ENCODE peak calls at places on chromosomes 12 and 14, in four cellular contexts. S is lower leg skin, K is astrocyte of the spinal cord, X is tibial nerve. Y is an unnamed sample.
A peak's percentile ranks its signal among the peaks of the same experiment; 100 is the strongest.

GRCh38 chr14:48553443-48553842 is 878.0 kb upstream of the MDGA2 start:
- DNase-seq in S (no peak), K (no peak), X (no peak), Y (no peak)

GRCh38 chr12:120737557-120738251 is 12.1 kb downstream of the ACADS start:
- DNase-seq in S (no peak), K (no peak), X (no peak), Y (peak; percentile 15)

GRCh38 chr12:29044799-29045198 is 104.3 kb upstream of the FAR2 start:
- DNase-seq in S (no peak), K (no peak), X (no peak), Y (no peak)

GRCh38 chr14:53108292-53108937 is 44.7 kb downstream of the DDHD1 start:
- DNase-seq in S (no peak), K (no peak), X (no peak), Y (no peak)

GRCh38 chr12:45343269-45344051 is 127.6 kb downstream of the ANO6 start:
- DNase-seq in S (no peak), K (peak; percentile 32), X (no peak), Y (peak; percentile 61)

GRCh38 chr14:42141328-42141727 is 534.7 kb downstream of the LRFN5 start:
- DNase-seq in S (no peak), K (no peak), X (no peak), Y (no peak)

GRCh38 chr12:75341873-75342272 is 7.4 kb downstream of the GLIPR1L1 start:
- DNase-seq in S (no peak), K (no peak), X (no peak), Y (no peak)

GRCh38 chr12:49979061-49979586 is 6.4 kb downstream of the AQP6 start:
- DNase-seq in S (no peak), K (no peak), X (no peak), Y (no peak)

GRCh38 chr12:55671746-55672145 is 35.1 kb downstream of the OR10P1 start:
- DNase-seq in S (no peak), K (no peak), X (no peak), Y (no peak)

GRCh38 chr12:67048371-67048770 is 220.8 kb upstream of the CAND1 start:
- DNase-seq in S (no peak), K (no peak), X (no peak), Y (no peak)

GRCh38 chr14:75264036-75264435 is 14.6 kb upstream of the FOS start:
- DNase-seq in S (peak; percentile 74), K (no peak), X (no peak), Y (no peak)

GRCh38 chr14:96239759-96240158 is 16.3 kb upstream of the BDKRB1 start:
- DNase-seq in S (no peak), K (no peak), X (no peak), Y (no peak)

GRCh38 chr12:120630139-120630895 is 10.1 kb upstream of the CABP1 start:
- DNase-seq in S (no peak), K (no peak), X (no peak), Y (no peak)

GRCh38 chr12:121949643-121950397 is 31.4 kb downstream of the CFAP251 start:
- DNase-seq in S (no peak), K (peak; percentile 87), X (no peak), Y (peak; percentile 85)

GRCh38 chr12:51823875-51824565 is 24.5 kb downstream of the FIGNL2 start:
- DNase-seq in S (no peak), K (peak; percentile 54), X (no peak), Y (peak; percentile 81)

GRCh38 chr14:72523397-72524157 is 370.3 kb downstream of the DPF3 start:
- DNase-seq in S (no peak), K (no peak), X (no peak), Y (peak; percentile 40)

GRCh38 chr12:75751769-75752471 is 240.5 kb upstream of the KRR1 start:
- DNase-seq in S (no peak), K (no peak), X (no peak), Y (no peak)

GRCh38 chr12:106954462-106955376 is 988 bp upstream of the TMEM263 start:
- DNase-seq in S (peak; percentile 29), K (no peak), X (peak; percentile 31), Y (no peak)
- H3K4me3 ChIP-seq in S (peak overlapping the region; percentile 85), K (peak overlapping the region; percentile 92), X (peak overlapping the region; percentile 89), Y (peak overlapping the region; percentile 51)

DNA sequence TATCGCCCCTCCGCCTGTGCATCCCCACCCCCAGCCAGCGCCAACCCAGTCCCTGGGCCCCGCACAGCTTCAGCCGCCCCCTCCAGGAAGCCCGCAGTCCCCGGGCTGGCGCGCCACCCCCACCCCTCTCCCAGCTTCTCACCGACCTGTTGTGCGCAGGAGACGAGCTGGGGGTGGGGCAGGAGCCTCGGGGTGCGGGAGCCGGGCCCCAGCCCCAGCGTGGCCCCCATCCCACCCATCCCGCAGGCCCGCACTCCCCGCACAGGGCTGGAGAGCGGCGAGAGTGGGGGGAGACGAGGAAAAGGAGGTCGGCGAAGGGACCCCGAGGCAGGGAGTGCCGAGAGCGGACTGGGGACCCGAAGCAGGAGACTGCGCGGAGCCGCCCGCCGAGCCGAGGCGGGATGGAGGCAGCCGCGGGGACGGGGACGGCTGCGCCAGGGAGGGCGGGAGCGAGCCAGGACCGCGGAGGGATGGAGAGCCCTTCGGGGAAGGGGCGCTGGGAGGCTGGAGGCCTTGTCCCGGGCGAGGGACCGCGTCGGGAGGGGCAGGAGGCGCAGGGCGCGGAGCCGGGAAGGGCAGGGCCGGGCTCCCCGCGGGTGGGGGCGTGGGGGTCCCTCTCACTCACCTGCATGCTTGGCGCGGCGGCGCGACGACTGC is 498 bp downstream of the PIANP start:
- DNase-seq in S (no peak), K (no peak), X (no peak), Y (no peak)
- H3K4me3 ChIP-seq in S (peak overlapping the region; percentile 10), K (peak overlapping the region; percentile 42), X (peak overlapping the region; percentile 51), Y (peak overlapping the region; percentile 35)

GRCh38 chr14:37466003-37466622 is 128.9 kb downstream of the FOXA1 start:
- DNase-seq in S (no peak), K (no peak), X (no peak), Y (no peak)
- H3K4me3 ChIP-seq in S (no peak overlapping the region), K (no peak overlapping the region), X (no peak overlapping the region), Y (no peak overlapping the region)

DNA sequence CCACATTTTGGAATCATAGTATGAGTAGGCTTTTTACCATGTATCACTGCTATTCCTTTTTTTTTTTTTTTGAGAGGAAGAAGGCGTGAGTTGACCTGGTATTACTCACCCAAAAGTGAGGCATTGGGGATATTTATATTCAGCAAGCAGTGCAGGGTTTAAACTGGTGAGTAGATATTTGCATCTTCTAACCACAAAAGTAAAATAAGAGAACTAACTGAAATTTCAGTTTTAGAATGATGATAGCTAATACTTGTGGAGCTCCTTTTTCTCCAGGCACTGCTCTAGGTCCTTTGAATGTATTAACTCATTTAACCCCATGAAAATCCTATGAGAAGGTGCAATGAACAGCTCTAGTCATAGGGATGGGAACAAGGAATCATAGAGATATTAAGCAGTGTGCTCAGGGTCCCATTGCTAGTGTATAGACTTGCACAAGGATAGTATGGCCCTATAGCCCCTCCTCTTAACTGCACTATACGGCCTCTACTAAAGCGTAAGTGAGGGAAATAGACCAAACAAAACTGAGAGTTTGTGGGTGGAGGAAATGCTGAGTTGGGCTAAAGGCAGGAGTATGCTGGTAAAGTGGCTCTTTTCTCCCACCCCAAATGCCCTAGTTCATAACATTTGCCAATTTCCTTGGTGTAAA is 104.3 kb upstream of the MAX start:
- DNase-seq in S (no peak), K (peak; percentile 71), X (no peak), Y (peak; percentile 80)
- H3K4me3 ChIP-seq in S (no peak overlapping the region), K (no peak overlapping the region), X (no peak overlapping the region), Y (no peak overlapping the region)

GRCh38 chr14:37197421-37198272 is at the start of gene MIPOL1:
- DNase-seq in S (peak; percentile 45), K (peak; percentile 91), X (peak; percentile 61), Y (peak; percentile 86)
- H3K4me3 ChIP-seq in S (peak within 1 kb of the TSS; percentile 51), K (peak within 1 kb of the TSS; percentile 77), X (peak within 1 kb of the TSS; percentile 73), Y (peak within 1 kb of the TSS; percentile 78)

DNA sequence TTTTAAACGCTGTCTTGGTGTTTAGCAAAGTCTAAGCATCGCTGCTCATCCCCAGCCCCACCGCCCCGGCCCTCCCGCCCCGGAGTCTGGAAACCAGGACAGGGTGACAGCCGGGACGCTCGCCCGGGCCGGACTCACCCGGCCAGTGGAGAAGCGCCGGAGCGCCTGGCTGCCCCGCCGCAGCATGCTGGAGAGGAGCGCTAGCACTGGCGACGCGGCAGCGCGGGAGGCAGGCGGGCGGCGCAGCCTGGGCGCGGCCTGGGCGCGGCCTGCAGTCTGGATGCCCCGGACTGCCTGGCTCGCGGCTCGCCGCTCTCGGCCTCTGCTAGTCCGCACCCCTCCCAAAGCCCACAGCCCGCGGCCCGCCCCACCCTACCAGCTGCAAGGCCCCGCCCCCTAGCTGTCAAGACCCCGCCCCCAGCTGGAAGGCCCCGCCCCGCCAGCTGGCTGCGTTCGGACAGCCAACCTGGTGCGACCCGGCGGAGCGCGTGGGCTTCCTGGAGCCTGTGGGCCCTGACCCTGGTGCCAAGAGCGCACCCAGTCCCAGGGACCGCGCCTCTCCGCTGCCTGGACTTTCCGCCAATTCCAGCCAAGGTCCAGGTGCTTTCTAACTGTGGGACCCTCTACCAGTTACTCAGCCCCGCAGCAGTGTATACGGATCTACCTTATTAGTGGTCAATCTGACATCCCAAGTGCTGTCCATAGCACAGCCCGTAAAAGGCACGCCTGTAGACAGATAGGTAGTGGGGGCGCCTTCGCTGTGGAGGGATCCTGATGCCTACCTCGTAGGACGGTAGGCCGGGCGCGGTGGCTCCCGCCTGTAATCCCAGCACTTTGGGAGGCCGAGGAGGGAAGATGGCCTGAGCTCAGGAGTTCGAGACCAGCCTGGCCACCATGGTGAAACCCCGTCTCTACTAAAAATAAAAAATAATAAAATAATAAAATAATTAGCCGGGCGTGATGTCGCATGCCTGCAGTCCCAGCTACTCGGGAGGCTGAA is at the start of gene ALDH1L2:
- DNase-seq in S (peak; percentile 65), K (peak; percentile 90), X (peak; percentile 74), Y (peak; percentile 91)
- H3K4me3 ChIP-seq in S (peak within 1 kb of the TSS; percentile 23), K (peak within 1 kb of the TSS; percentile 78), X (peak within 1 kb of the TSS; percentile 71), Y (peak within 1 kb of the TSS; percentile 87)

GRCh38 chr14:59870277-59871165 is at the start of gene RTN1:
- DNase-seq in S (peak; percentile 29), K (peak; percentile 49), X (peak; percentile 35), Y (peak; percentile 49)

GRCh38 chr14:59868021-59868420 is 2.6 kb downstream of the RTN1 start:
- DNase-seq in S (no peak), K (no peak), X (no peak), Y (no peak)

GRCh38 chr14:59871166-59871495 is 555 bp upstream of the RTN1 start:
- DNase-seq in S (no peak), K (no peak), X (no peak), Y (no peak)

GRCh38 chr14:59869381-59870255 is 958 bp downstream of the RTN1 start:
- DNase-seq in S (no peak), K (no peak), X (no peak), Y (no peak)
- H3K4me3 ChIP-seq in S (no peak overlapping the region), K (peak overlapping the region; percentile 50), X (peak overlapping the region; percentile 67), Y (peak overlapping the region; percentile 47)